ENCODE peak calls at places on chromosome 11, in seven cellular contexts. Z, J, V, B, M, G and A are unnamed samples.

GRCh38 chr11:88179141-88179540 is 3.9 kb upstream of the RAB38 start:
- DNase-seq in M (no peak), J (no peak), V (no peak), B (no peak), G (no peak), Z (no peak), A (no peak)

GRCh38 chr11:106706355-106706754 is 311.9 kb downstream of the GUCY1A2 start:
- DNase-seq in Z (no peak), V (no peak), G (no peak), J (no peak), M (no peak), B (no peak), A (no peak)

GRCh38 chr11:77123591-77123990 is 4.5 kb upstream of the MYO7A start:
- DNase-seq in M (no peak), Z (no peak), J (no peak), V (no peak), G (no peak), B (no peak), A (no peak)

GRCh38 chr11:65563606-65564005 is 5.4 kb upstream of the LTBP3 start:
- DNase-seq in Z (no peak), V (no peak), J (no peak), B (no peak), G (no peak), M (no peak), A (no peak)

GRCh38 chr11:96125400-96125799 is 201.5 kb upstream of the MTMR2 start:
- DNase-seq in B (no peak), M (no peak), J (no peak), G (no peak), Z (no peak), V (no peak), A (no peak)

GRCh38 chr11:118705796-118706545 is 26.5 kb upstream of the TREH start:
- DNase-seq in M (no peak), V (no peak), J (no peak), G (no peak), Z (no peak), B (no peak), A (no peak)

GRCh38 chr11:9850224-9850895 is 186.5 kb downstream of the SWAP70 start:
- DNase-seq in J (no peak), Z (no peak), B (no peak), V (no peak), M (no peak), G (no peak), A (no peak)

GRCh38 chr11:39374963-39375698 is 2084.3 kb downstream of the LRRC4C start:
- DNase-seq in V (no peak), G (no peak), Z (no peak), M (no peak), J (no peak), B (no peak), A (no peak)

GRCh38 chr11:8871283-8871775 is 39.7 kb upstream of the AKIP1 start:
- DNase-seq in B (peak; percentile 60), Z (peak; percentile 66), J (peak; percentile 85), M (peak; percentile 47), V (no peak), G (no peak), A (no peak)

GRCh38 chr11:109123811-109124787 is 297.9 kb upstream of the C11orf87 start:
- DNase-seq in B (no peak), G (no peak), J (peak; percentile 57), M (no peak), Z (no peak), V (no peak), A (no peak)

GRCh38 chr11:44784438-44784760 is 57.6 kb downstream of the TSPAN18 start:
- DNase-seq in Z (no peak), G (no peak), B (no peak), J (no peak), V (no peak), M (no peak), A (no peak)

GRCh38 chr11:87215236-87215635 is 177.5 kb downstream of the TMEM135 start:
- DNase-seq in J (no peak), Z (no peak), V (no peak), B (no peak), M (no peak), G (no peak), A (no peak)

GRCh38 chr11:77630311-77630710 is 7.3 kb downstream of the CLNS1A start:
- DNase-seq in J (no peak), B (no peak), G (no peak), V (no peak), Z (no peak), M (no peak), A (no peak)

GRCh38 chr11:1559103-1559951 is 12.7 kb downstream of the DUSP8 start:
- DNase-seq in M (peak; percentile 99), J (peak; percentile 90), V (peak; percentile 76), B (peak; percentile 95), Z (peak; percentile 92), G (no peak), A (peak; percentile 94)

GRCh38 chr11:117334896-117335295 is 7.2 kb downstream of the CEP164 start:
- DNase-seq in G (no peak), M (no peak), J (no peak), Z (no peak), V (peak; percentile 43), B (no peak), A (no peak)

GRCh38 chr11:76480241-76480640 is 35.4 kb downstream of the EMSY start:
- DNase-seq in B (no peak), Z (no peak), M (no peak), V (no peak), G (no peak), J (no peak), A (no peak)

GRCh38 chr11:129930743-129931142 is 35.4 kb upstream of the NFRKB start:
- DNase-seq in J (no peak), M (no peak), G (no peak), B (no peak), Z (no peak), V (no peak), A (no peak)

GRCh38 chr11:72352859-72353551 is 81.3 kb downstream of the CLPB start:
- DNase-seq in V (no peak), G (no peak), Z (no peak), J (peak; percentile 6), B (no peak), M (no peak), A (no peak)
- TF ChIP-seq CTCF in V (no peak), G (no peak), Z (no peak), J (peak; percentile 31), B (no peak), M (no peak), A (no peak)

GRCh38 chr11:2644844-2645778 is 54.7 kb downstream of the KCNQ1OT1 start:
- DNase-seq in V (no peak), M (no peak), G (no peak), J (no peak), Z (no peak), B (no peak), A (no peak)
- H3K9me3 ChIP-seq in V (peaks cover 100% of the 10 kb centered on the region), M (no peaks in the 10 kb centered on the region), G (peaks cover 72% of the 10 kb centered on the region), J (peaks cover 100% of the 10 kb centered on the region), Z (peaks cover 16% of the 10 kb centered on the region), B (no peaks in the 10 kb centered on the region), A (peaks cover 77% of the 10 kb centered on the region)

GRCh38 chr11:104343578-104343977 is 179.6 kb upstream of the PDGFD start:
- DNase-seq in G (no peak), M (no peak), V (no peak), J (no peak), Z (no peak), B (no peak), A (no peak)
- TF ChIP-seq CTCF in G (no peak), M (peak; percentile 36), V (no peak), J (peak; percentile 11), Z (no peak), B (peak; percentile 33), A (peak; percentile 30)

GRCh38 chr11:70913715-70914231 is 338.6 kb downstream of the SHANK2 start:
- DNase-seq in G (no peak), Z (no peak), M (no peak), V (peak; percentile 50), J (no peak), B (no peak), A (no peak)
- H3K9me3 ChIP-seq in G (no peaks in the 10 kb centered on the region), Z (no peaks in the 10 kb centered on the region), M (no peaks in the 10 kb centered on the region), V (peaks cover 13% of the 10 kb centered on the region), J (no peaks in the 10 kb centered on the region), B (no peaks in the 10 kb centered on the region), A (no peaks in the 10 kb centered on the region)

DNA sequence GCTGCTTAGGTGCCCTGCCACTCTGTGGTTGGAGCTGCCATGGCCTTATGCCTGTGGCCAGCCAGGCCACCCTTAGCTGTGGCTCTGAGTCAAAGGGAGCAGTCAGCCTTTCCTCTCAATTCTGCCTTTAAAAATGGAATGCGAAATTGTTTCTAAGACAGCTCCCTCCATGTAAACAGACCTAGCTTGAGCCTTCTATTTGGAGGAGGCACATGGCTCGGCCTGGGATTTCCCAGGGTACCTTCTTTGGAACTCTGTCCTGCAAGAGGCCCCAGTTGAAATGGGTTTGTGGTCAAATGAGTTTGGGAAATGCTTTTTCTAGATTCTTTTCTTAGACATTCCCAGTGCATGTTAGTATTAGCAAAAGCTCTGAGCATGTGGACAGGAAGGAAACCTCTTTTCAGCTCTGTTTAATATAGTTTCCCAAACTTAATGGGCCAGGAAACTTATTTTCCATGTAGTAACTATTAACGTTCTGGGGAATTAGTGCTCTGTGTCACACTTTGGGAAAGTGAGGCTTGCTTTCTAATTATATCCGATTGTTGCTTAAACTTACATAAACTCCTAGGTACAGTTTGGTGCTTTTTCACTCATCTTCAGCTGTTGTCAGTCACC is 7.8 kb downstream of the PHOX2A start:
- DNase-seq in V (no peak), Z (no peak), B (no peak), J (no peak), M (no peak), G (no peak), A (no peak)
- TF ChIP-seq CTCF in V (no peak), Z (no peak), B (no peak), J (no peak), M (no peak), G (no peak), A (no peak)